ENCODE peak calls at places on chromosome 1, in six cellular contexts. X, U, F, O, J and Z are unnamed samples. For H3K9me3 and H3K4me1, the result is how much of the 10 kb centered on the place peaks cover.

GRCh38 chr1:47593598-47594285 is 155.9 kb downstream of the FOXD2 start:
- DNase-seq in U (no peak), J (no peak), F (no peak), X (no peak), O (no peak), Z (no peak)

GRCh38 chr1:76939107-76939816 is 72.0 kb downstream of the ST6GALNAC5 start:
- DNase-seq in X (peak), F (no peak), O (no peak), U (no peak), J (no peak), Z (no peak)

GRCh38 chr1:39564941-39565340 is 11.6 kb downstream of the PABPC4 start:
- DNase-seq in F (no peak), U (no peak), O (no peak), X (no peak), J (no peak), Z (no peak)

GRCh38 chr1:46370214-46370633 is 23.9 kb upstream of the FAAH start:
- DNase-seq in X (peak), U (no peak), F (no peak), J (no peak), O (no peak), Z (no peak)

GRCh38 chr1:147850737-147851136 is 51.9 kb upstream of the GJA8 start:
- DNase-seq in J (no peak), O (no peak), X (no peak), U (no peak), F (no peak), Z (no peak)

GRCh38 chr1:22347854-22348760 is 103.5 kb upstream of the ZBTB40 start:
- DNase-seq in J (no peak), X (no peak), O (no peak), U (no peak), F (no peak), Z (no peak)

GRCh38 chr1:214402583-214403216 is 121.7 kb downstream of the SMYD2 start:
- DNase-seq in X (peak), J (no peak), F (no peak), U (peak), O (no peak), Z (no peak)

GRCh38 chr1:204989266-204990058 is 53.5 kb upstream of the CNTN2 start:
- DNase-seq in J (no peak), X (peak), F (peak), U (peak), O (peak), Z (peak)

GRCh38 chr1:85857991-85858390 is 149.8 kb upstream of the ZNHIT6 start:
- DNase-seq in F (no peak), O (no peak), J (no peak), U (no peak), X (peak), Z (no peak)

GRCh38 chr1:32249831-32250525 is 1.1 kb upstream of the LCK start:
- DNase-seq in O (no peak), F (peak), J (no peak), X (peak), U (no peak), Z (no peak)

GRCh38 chr1:115705085-115706008 is 63.2 kb downstream of the CASQ2 start:
- DNase-seq in J (peak), X (no peak), U (peak), F (no peak), O (no peak), Z (peak)

DNA sequence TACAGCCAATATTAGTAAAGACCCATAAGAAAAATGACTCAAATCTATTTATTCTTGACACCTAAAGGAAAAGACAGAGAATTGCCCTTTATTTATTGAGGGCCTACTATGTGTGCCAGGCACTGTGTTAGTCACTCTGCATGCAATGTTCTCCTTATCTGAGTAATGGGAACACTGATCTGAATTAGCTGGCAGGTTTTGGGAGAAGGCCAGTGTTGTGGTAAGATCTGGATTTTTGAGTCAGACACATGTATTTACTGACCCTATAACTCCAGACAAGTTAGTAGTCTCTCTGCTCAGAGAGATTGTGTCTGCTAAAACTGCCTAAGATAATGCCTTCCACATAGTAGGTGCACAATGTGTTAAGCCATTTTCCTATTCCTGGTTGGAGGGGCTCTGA is 17.3 kb downstream of the LCE4A start:
- DNase-seq in J (no peak), U (no peak), F (no peak), X (no peak), O (no peak), Z (no peak)
- H3K9me3 ChIP-seq in J (under half), U (under half), F (under half), X (under half), O (under half), Z (under half)

GRCh38 chr1:184624051-184624450 is 130.6 kb downstream of the EDEM3 start:
- DNase-seq in J (no peak), F (no peak), U (peak), X (no peak), O (no peak), Z (peak)
- H3K4me1 ChIP-seq in J (under half), F (under half), U (under half), X (under half), O (under half), Z (under half)

DNA sequence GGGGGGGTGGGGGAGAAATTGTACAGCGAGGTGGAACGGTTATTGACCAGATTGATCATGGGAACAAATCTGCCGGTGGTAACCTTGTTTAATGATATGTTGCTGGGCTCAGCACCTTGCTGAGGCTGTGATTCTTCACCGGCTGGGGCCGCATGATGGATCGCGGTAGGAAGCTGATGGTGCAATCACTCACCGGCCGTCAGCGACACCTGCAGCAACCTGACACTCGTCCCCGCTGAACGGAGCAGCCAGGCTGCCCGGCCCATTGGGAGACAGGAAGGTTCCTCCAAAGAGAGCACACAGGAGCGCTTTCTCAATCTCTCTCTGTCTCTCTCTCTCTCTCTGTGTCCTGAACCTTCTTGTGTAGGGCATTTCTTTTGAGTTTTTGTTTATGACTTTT is 128.5 kb upstream of the RRP15 start:
- DNase-seq in F (no peak), J (peak), O (no peak), U (no peak), X (no peak), Z (peak)
- H3K4me3 ChIP-seq in F (no peak), J (peak), O (no peak), U (no peak), X (no peak), Z (no peak)

DNA sequence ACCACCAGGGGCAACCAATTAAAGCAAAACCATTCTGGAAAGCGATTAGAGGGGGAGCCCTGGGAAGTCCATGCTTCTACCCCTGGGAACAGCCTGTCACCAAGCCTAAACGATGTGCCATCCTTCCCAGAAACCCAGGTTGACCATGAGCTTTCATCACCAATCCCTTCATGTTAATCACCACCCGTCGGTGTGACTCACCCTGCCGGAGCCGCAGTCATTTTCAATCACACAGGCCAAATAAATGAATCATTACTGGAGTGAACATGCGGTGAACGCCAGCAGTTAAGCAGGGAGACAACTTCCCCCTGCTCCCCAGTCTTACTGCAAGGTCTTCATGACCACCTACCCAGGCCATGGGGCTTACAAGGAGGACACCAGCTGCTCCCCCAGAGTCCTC is 308.8 kb downstream of the AJAP1 start:
- DNase-seq in X (peak), J (no peak), O (no peak), F (no peak), U (no peak), Z (no peak)
- H3K9me3 ChIP-seq in X (under half), J (under half), O (under half), F (under half), U (under half), Z (under half)